ENCODE peak calls at places on chromosomes 12 and 14, in nine cellular contexts. One of them, this sample, is unnamed.

GRCh38 chr14:23183479-23183878 is at the start of gene SLC7A8:
- DNase-seq in H54: no peak
- DNase-seq in iris pigment epithelial cell: no peak
- DNase-seq in left lung: peak
- DNase-seq in NCI-H510A treated with DMSO at 0.1 percent for 48 hours: peak
- DNase-seq in effector CD4-positive, alpha-beta T cell: peak
- DNase-seq in left ventricle myocardium inferior: peak
- DNase-seq in WTC11: peak
- DNase-seq in stimulated activated CD4-positive, alpha-beta T cell treated with anti-CD3 and anti-CD28 coated beads, Interleukin-2, amount 100 ng/mL, for 48 hours: no peak
- DNase-seq in this sample: no peak

GRCh38 chr12:63098851-63099250 is 52.1 kb downstream of the AVPR1A start:
- DNase-seq in H54: no peak
- DNase-seq in iris pigment epithelial cell: no peak
- DNase-seq in left lung: no peak
- DNase-seq in NCI-H510A treated with DMSO at 0.1 percent for 48 hours: no peak
- DNase-seq in effector CD4-positive, alpha-beta T cell: no peak
- DNase-seq in left ventricle myocardium inferior: no peak
- DNase-seq in WTC11: no peak
- DNase-seq in stimulated activated CD4-positive, alpha-beta T cell treated with anti-CD3 and anti-CD28 coated beads, Interleukin-2, amount 100 ng/mL, for 48 hours: no peak
- DNase-seq in this sample: no peak

GRCh38 chr14:54503476-54503875 is 6.2 kb upstream of the CGRRF1 start:
- DNase-seq in H54: no peak
- DNase-seq in iris pigment epithelial cell: peak
- DNase-seq in left lung: no peak
- DNase-seq in NCI-H510A treated with DMSO at 0.1 percent for 48 hours: no peak
- DNase-seq in effector CD4-positive, alpha-beta T cell: no peak
- DNase-seq in left ventricle myocardium inferior: no peak
- DNase-seq in WTC11: no peak
- DNase-seq in stimulated activated CD4-positive, alpha-beta T cell treated with anti-CD3 and anti-CD28 coated beads, Interleukin-2, amount 100 ng/mL, for 48 hours: no peak
- DNase-seq in this sample: no peak

GRCh38 chr12:107632246-107632645 is 53.4 kb upstream of the PWP1 start:
- DNase-seq in H54: no peak
- DNase-seq in iris pigment epithelial cell: peak
- DNase-seq in left lung: no peak
- DNase-seq in NCI-H510A treated with DMSO at 0.1 percent for 48 hours: no peak
- DNase-seq in effector CD4-positive, alpha-beta T cell: no peak
- DNase-seq in left ventricle myocardium inferior: no peak
- DNase-seq in WTC11: no peak
- DNase-seq in stimulated activated CD4-positive, alpha-beta T cell treated with anti-CD3 and anti-CD28 coated beads, Interleukin-2, amount 100 ng/mL, for 48 hours: no peak
- DNase-seq in this sample: no peak

GRCh38 chr12:795305-795704 is 42.9 kb downstream of the WNK1 start:
- DNase-seq in H54: no peak
- DNase-seq in iris pigment epithelial cell: peak
- DNase-seq in left lung: no peak
- DNase-seq in NCI-H510A treated with DMSO at 0.1 percent for 48 hours: no peak
- DNase-seq in effector CD4-positive, alpha-beta T cell: peak
- DNase-seq in left ventricle myocardium inferior: no peak
- DNase-seq in WTC11: no peak
- DNase-seq in stimulated activated CD4-positive, alpha-beta T cell treated with anti-CD3 and anti-CD28 coated beads, Interleukin-2, amount 100 ng/mL, for 48 hours: peak
- DNase-seq in this sample: no peak

GRCh38 chr12:4477133-4477532 is 31.5 kb upstream of the FGF6 start:
- DNase-seq in H54: no peak
- DNase-seq in iris pigment epithelial cell: no peak
- DNase-seq in left lung: no peak
- DNase-seq in NCI-H510A treated with DMSO at 0.1 percent for 48 hours: no peak
- DNase-seq in effector CD4-positive, alpha-beta T cell: no peak
- DNase-seq in left ventricle myocardium inferior: no peak
- DNase-seq in WTC11: no peak
- DNase-seq in stimulated activated CD4-positive, alpha-beta T cell treated with anti-CD3 and anti-CD28 coated beads, Interleukin-2, amount 100 ng/mL, for 48 hours: no peak
- DNase-seq in this sample: no peak

GRCh38 chr12:42981379-42981778 is 391.8 kb upstream of the PRICKLE1 start:
- DNase-seq in H54: no peak
- DNase-seq in iris pigment epithelial cell: peak
- DNase-seq in left lung: no peak
- DNase-seq in NCI-H510A treated with DMSO at 0.1 percent for 48 hours: no peak
- DNase-seq in effector CD4-positive, alpha-beta T cell: no peak
- DNase-seq in left ventricle myocardium inferior: no peak
- DNase-seq in WTC11: no peak
- DNase-seq in stimulated activated CD4-positive, alpha-beta T cell treated with anti-CD3 and anti-CD28 coated beads, Interleukin-2, amount 100 ng/mL, for 48 hours: no peak
- DNase-seq in this sample: no peak

GRCh38 chr12:109764776-109765492 is 51.3 kb downstream of the FAM222A start:
- DNase-seq in H54: no peak
- DNase-seq in iris pigment epithelial cell: no peak
- DNase-seq in left lung: no peak
- DNase-seq in NCI-H510A treated with DMSO at 0.1 percent for 48 hours: no peak
- DNase-seq in effector CD4-positive, alpha-beta T cell: no peak
- DNase-seq in left ventricle myocardium inferior: no peak
- DNase-seq in WTC11: no peak
- DNase-seq in stimulated activated CD4-positive, alpha-beta T cell treated with anti-CD3 and anti-CD28 coated beads, Interleukin-2, amount 100 ng/mL, for 48 hours: no peak
- DNase-seq in this sample: peak

GRCh38 chr14:71487941-71488340 is 444.3 kb upstream of the RGS6 start:
- DNase-seq in H54: no peak
- DNase-seq in iris pigment epithelial cell: peak
- DNase-seq in left lung: no peak
- DNase-seq in NCI-H510A treated with DMSO at 0.1 percent for 48 hours: no peak
- DNase-seq in effector CD4-positive, alpha-beta T cell: no peak
- DNase-seq in left ventricle myocardium inferior: no peak
- DNase-seq in WTC11: no peak
- DNase-seq in stimulated activated CD4-positive, alpha-beta T cell treated with anti-CD3 and anti-CD28 coated beads, Interleukin-2, amount 100 ng/mL, for 48 hours: no peak
- DNase-seq in this sample: no peak

GRCh38 chr12:67940780-67941243 is 48.4 kb upstream of the IFNG-AS1 start:
- DNase-seq in H54: peak
- DNase-seq in iris pigment epithelial cell: peak
- DNase-seq in left lung: no peak
- DNase-seq in NCI-H510A treated with DMSO at 0.1 percent for 48 hours: no peak
- DNase-seq in effector CD4-positive, alpha-beta T cell: no peak
- DNase-seq in left ventricle myocardium inferior: no peak
- DNase-seq in WTC11: no peak
- DNase-seq in stimulated activated CD4-positive, alpha-beta T cell treated with anti-CD3 and anti-CD28 coated beads, Interleukin-2, amount 100 ng/mL, for 48 hours: no peak
- DNase-seq in this sample: no peak

GRCh38 chr14:47857646-47858045 is 182.2 kb upstream of the MDGA2 start:
- DNase-seq in H54: no peak
- DNase-seq in iris pigment epithelial cell: no peak
- DNase-seq in left lung: no peak
- DNase-seq in NCI-H510A treated with DMSO at 0.1 percent for 48 hours: no peak
- DNase-seq in effector CD4-positive, alpha-beta T cell: no peak
- DNase-seq in left ventricle myocardium inferior: no peak
- DNase-seq in WTC11: no peak
- DNase-seq in stimulated activated CD4-positive, alpha-beta T cell treated with anti-CD3 and anti-CD28 coated beads, Interleukin-2, amount 100 ng/mL, for 48 hours: no peak
- DNase-seq in this sample: no peak

GRCh38 chr12:103782399-103782798 is 58.6 kb downstream of the NT5DC3 start:
- DNase-seq in H54: no peak
- DNase-seq in iris pigment epithelial cell: no peak
- DNase-seq in left lung: no peak
- DNase-seq in NCI-H510A treated with DMSO at 0.1 percent for 48 hours: no peak
- DNase-seq in effector CD4-positive, alpha-beta T cell: no peak
- DNase-seq in left ventricle myocardium inferior: no peak
- DNase-seq in WTC11: no peak
- DNase-seq in stimulated activated CD4-positive, alpha-beta T cell treated with anti-CD3 and anti-CD28 coated beads, Interleukin-2, amount 100 ng/mL, for 48 hours: no peak
- DNase-seq in this sample: no peak

GRCh38 chr12:49017764-49018281 is 753 bp downstream of the PRKAG1 start:
- DNase-seq in H54: no peak
- DNase-seq in iris pigment epithelial cell: peak
- DNase-seq in left lung: no peak
- DNase-seq in NCI-H510A treated with DMSO at 0.1 percent for 48 hours: no peak
- DNase-seq in effector CD4-positive, alpha-beta T cell: no peak
- DNase-seq in left ventricle myocardium inferior: no peak
- DNase-seq in WTC11: no peak
- DNase-seq in stimulated activated CD4-positive, alpha-beta T cell treated with anti-CD3 and anti-CD28 coated beads, Interleukin-2, amount 100 ng/mL, for 48 hours: no peak
- DNase-seq in this sample: no peak

GRCh38 chr14:104692939-104693315 is 3.5 kb downstream of the INF2 start:
- DNase-seq in H54: no peak
- DNase-seq in iris pigment epithelial cell: no peak
- DNase-seq in left lung: no peak
- DNase-seq in NCI-H510A treated with DMSO at 0.1 percent for 48 hours: no peak
- DNase-seq in effector CD4-positive, alpha-beta T cell: no peak
- DNase-seq in left ventricle myocardium inferior: no peak
- DNase-seq in WTC11: no peak
- DNase-seq in stimulated activated CD4-positive, alpha-beta T cell treated with anti-CD3 and anti-CD28 coated beads, Interleukin-2, amount 100 ng/mL, for 48 hours: no peak
- DNase-seq in this sample: no peak